ENCODE peak calls at places on chromosomes 5 and 9, in eight cellular contexts. Z is Peyer's patch, S is HCT116, J is cardiac muscle cell, R is keratinocyte, C is mammary epithelial cell, G is right lobe of liver, L is PC-3. I is an unnamed sample.

GRCh38 chr5:154408806-154409205 is 37.0 kb upstream of the SAP30L start:
- DNase-seq in Z (no peak), S (no peak), J (no peak), R (no peak), C (no peak), G (no peak), L (no peak), I (no peak)

GRCh38 chr5:167634432-167634831 is 657.0 kb upstream of the WWC1 start:
- DNase-seq in Z (no peak), S (no peak), J (peak; percentile 42), R (no peak), C (peak; percentile 52), G (no peak), L (no peak), I (no peak)

GRCh38 chr5:135432113-135432512 is 15.0 kb downstream of the DCANP1 start:
- DNase-seq in Z (no peak), S (no peak), J (no peak), R (no peak), C (no peak), G (no peak), L (no peak), I (no peak)

GRCh38 chr9:126397056-126397455 is 70.4 kb downstream of the MVB12B start:
- DNase-seq in Z (no peak), S (no peak), J (no peak), R (no peak), C (peak; percentile 35), G (no peak), L (no peak), I (no peak)

GRCh38 chr5:33810491-33811120 is 81.2 kb downstream of the ADAMTS12 start:
- DNase-seq in Z (no peak), S (no peak), J (peak; percentile 71), R (no peak), C (no peak), G (no peak), L (peak; percentile 60), I (no peak)

GRCh38 chr9:36486933-36487481 is 85.7 kb upstream of the MELK start:
- DNase-seq in Z (peak; percentile 73), S (no peak), J (peak; percentile 25), R (no peak), C (peak; percentile 24), G (peak; percentile 74), L (no peak), I (peak; percentile 81)

GRCh38 chr5:143065185-143065584 is 295.0 kb downstream of the ARHGAP26 start:
- DNase-seq in Z (no peak), S (no peak), J (peak; percentile 94), R (no peak), C (no peak), G (no peak), L (no peak), I (no peak)

GRCh38 chr5:134091626-134092121 is 22.8 kb upstream of the TCF7 start:
- DNase-seq in Z (no peak), S (no peak), J (no peak), R (no peak), C (no peak), G (peak; percentile 27), L (no peak), I (no peak)

GRCh38 chr5:92769986-92770385 is 811.0 kb downstream of the NR2F1-AS1 start:
- DNase-seq in Z (no peak), S (no peak), J (peak; percentile 9), R (no peak), C (no peak), G (no peak), L (no peak), I (no peak)

GRCh38 chr9:69905291-69905690 is 84.7 kb downstream of the CFAP95 start:
- DNase-seq in Z (no peak), S (no peak), J (no peak), R (no peak), C (peak; percentile 45), G (no peak), L (peak; percentile 30), I (no peak)

GRCh38 chr5:59025734-59026133 is 442.9 kb downstream of the RAB3C start:
- DNase-seq in Z (no peak), S (no peak), J (no peak), R (no peak), C (no peak), G (no peak), L (no peak), I (no peak)

GRCh38 chr9:29199975-29200374 is 1626.7 kb upstream of the C9orf72 start:
- DNase-seq in Z (no peak), S (no peak), J (no peak), R (no peak), C (no peak), G (no peak), L (no peak), I (no peak)
- H3K4me1 ChIP-seq in Z (no peaks in the 10 kb centered on the region), S (no peaks in the 10 kb centered on the region), J (peaks cover 2% of the 10 kb centered on the region), R (no peaks in the 10 kb centered on the region), C (no peaks in the 10 kb centered on the region), G (no peaks in the 10 kb centered on the region), L (peaks cover 4% of the 10 kb centered on the region), I (no peaks in the 10 kb centered on the region)

GRCh38 chr5:44747396-44747795 is 61.4 kb upstream of the MRPS30 start:
- DNase-seq in Z (no peak), S (no peak), J (no peak), R (no peak), C (no peak), G (no peak), L (no peak), I (no peak)
- TF ChIP-seq CTCF in Z (no peak), S (no peak), J (no peak), R (no peak), C (no peak), G (no peak), L (no peak), I (no peak)

DNA sequence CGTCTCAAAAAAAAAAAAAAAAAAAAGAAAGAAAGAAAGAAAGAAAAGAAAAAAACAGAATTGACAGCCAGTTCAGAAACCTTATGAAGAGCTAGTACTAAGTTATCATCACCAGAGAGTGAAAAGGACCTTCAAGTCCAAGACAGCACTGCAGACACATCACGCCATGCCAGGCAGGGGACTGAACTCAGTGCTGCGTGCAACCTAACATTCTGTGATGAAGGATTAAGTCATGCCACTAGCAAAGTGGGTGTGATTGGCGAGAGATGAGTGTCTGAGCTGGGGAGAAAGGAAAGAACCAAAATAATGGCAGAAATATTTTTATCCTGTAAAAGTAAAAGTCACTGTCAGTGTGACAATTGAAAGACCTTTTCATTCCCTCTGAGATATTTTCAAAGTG is 54.7 kb downstream of the MAP1B start:
- DNase-seq in Z (no peak), S (no peak), J (no peak), R (no peak), C (no peak), G (no peak), L (no peak), I (no peak)
- H3K36me3 ChIP-seq in Z (no peaks in the 10 kb centered on the region), S (no peaks in the 10 kb centered on the region), J (no peaks in the 10 kb centered on the region), R (no peaks in the 10 kb centered on the region), C (no peaks in the 10 kb centered on the region), G (no peaks in the 10 kb centered on the region), L (no peaks in the 10 kb centered on the region), I (no peaks in the 10 kb centered on the region)

DNA sequence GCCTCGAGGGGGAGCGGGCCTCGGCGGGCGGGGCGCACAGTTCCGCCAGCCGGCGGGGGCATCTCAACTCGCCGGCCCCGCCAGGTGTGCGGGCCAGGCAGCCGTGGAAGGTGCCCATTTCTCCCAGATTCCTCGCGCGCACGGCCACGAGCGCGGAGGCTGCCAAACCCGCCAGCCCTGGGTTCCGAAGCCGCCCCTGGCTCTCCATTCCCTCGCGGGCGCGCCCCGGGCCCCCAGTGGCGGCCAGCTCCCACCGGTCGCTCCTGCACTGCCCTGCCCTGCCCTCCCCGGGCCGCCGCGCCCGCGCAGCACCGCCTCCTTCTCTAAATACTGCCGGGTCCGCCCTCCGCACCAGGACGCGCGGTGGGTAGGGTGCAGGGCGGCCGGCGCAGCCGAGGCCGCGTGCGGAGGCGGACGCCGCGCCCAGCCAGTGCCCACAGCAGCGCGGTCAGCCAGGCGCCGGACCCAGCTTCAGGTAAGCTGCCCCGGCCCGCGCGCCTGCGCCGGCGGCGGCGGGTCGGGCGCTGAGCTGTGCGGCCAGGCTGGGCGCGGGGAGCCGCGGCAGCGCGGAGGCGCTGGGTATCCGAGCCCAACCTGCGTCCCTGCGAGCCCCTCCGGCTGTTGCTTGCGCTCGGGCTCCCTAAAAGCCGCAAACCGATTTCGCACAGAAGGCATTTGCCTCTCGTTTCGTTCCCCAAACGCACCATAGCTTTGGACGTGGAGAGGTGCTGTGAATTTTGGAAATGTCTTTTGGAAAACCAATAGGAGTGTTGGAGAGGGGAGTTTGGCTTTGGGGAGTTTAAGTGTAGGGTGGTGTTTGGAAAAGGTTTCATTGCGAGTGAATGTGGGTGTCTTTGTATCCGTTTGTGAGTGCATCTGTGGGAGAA is at the start of gene TMEM171:
- DNase-seq in Z (peak; percentile 91), S (peak; percentile 16), J (peak; percentile 47), R (no peak), C (peak; percentile 73), G (peak; percentile 91), L (peak; percentile 42), I (peak; percentile 91)
- H3K4me1 ChIP-seq in Z (peaks cover 46% of the 10 kb centered on the region), S (peaks cover 18% of the 10 kb centered on the region), J (no peaks in the 10 kb centered on the region), R (peaks cover 27% of the 10 kb centered on the region), C (peaks cover 42% of the 10 kb centered on the region), G (no peaks in the 10 kb centered on the region), L (peaks cover 31% of the 10 kb centered on the region), I (peaks cover 41% of the 10 kb centered on the region)

DNA sequence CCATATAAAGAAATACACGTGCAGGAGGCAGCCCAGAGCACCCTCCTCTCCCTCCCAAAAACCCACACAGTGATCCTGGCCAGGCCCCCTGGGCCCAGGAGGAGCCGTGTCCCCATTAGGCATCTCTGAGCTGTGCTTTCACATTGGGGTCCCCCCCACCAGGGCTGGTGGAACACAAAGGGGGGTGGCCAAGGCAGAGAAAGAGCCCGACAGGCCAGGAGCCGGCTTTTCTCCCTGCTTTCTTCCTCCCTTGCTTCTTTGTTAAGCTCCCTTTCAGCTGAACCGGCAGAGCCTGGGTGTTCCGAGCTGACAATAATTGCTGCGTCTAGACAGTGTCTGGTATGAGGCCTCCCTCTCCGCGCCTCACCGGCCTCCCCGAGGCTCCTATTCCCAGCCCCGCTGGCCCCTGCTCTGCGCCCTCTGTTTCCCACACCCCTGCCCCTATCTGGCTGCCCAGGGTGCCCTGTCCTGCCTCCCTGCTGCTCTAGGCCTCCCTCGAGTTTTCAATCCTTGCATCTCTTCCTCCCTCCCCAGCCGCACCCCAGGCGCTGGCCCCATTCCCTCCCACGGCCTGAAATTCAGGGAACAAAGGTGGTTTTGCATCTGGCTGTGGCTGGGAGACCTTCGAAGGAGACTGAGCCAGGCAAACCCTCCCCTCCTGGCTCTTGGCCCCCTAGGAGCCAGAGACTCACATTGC is 120.6 kb downstream of the C9orf50 start:
- DNase-seq in Z (no peak), S (no peak), J (peak; percentile 67), R (no peak), C (no peak), G (no peak), L (no peak), I (no peak)
- TF ChIP-seq CTCF in Z (no peak), S (no peak), J (no peak), R (no peak), C (no peak), G (no peak), L (no peak), I (no peak)

I was measured in mucosa of descending colon.